ENCODE peak calls at places on chromosomes 1 and 21, in ten cellular contexts. G is AG09309, O is heart left ventricle, N is cardiac fibroblast, I is AG04450, E is uterus, M is lower leg skin, Y is GM20000, V is RWPE1, K is OCI-LY7. B is an unnamed sample.

GRCh38 chr1:212302745-212303383 is 17.7 kb downstream of the PPP2R5A start:
- DNase-seq in G (no peak), O (no peak), N (peak; percentile 80), I (no peak), E (no peak), M (no peak), Y (no peak), V (no peak), K (no peak), B (no peak)

GRCh38 chr1:55527831-55528230 is 312.7 kb upstream of the USP24 start:
- DNase-seq in G (no peak), O (no peak), N (no peak), I (no peak), E (no peak), M (no peak), Y (no peak), V (no peak), K (no peak), B (no peak)

GRCh38 chr1:17886838-17887441 is 131.8 kb downstream of the ACTL8 start:
- DNase-seq in G (no peak), O (no peak), N (no peak), I (no peak), E (no peak), M (no peak), Y (no peak), V (no peak), K (no peak), B (no peak)

GRCh38 chr1:31600641-31601040 is 16.8 kb upstream of the HCRTR1 start:
- DNase-seq in G (no peak), O (no peak), N (no peak), I (no peak), E (no peak), M (no peak), Y (no peak), V (no peak), K (no peak), B (no peak)

GRCh38 chr1:175191654-175192053 is 922 bp downstream of the KIAA0040 start:
- DNase-seq in G (no peak), O (no peak), N (peak; percentile 4), I (no peak), E (peak; percentile 23), M (no peak), Y (peak; percentile 64), V (no peak), K (peak; percentile 61), B (no peak)

GRCh38 chr1:222641269-222641948 is 23.5 kb downstream of the MIA3 start:
- DNase-seq in G (no peak), O (no peak), N (no peak), I (no peak), E (no peak), M (no peak), Y (no peak), V (no peak), K (no peak), B (no peak)

GRCh38 chr1:53504901-53505300 is 45.7 kb downstream of the DMRTB1 start:
- DNase-seq in G (no peak), O (no peak), N (no peak), I (no peak), E (no peak), M (no peak), Y (no peak), V (no peak), K (no peak), B (no peak)

GRCh38 chr1:216422821-216423529 is at the start of gene USH2A:
- DNase-seq in G (no peak), O (no peak), N (no peak), I (no peak), E (no peak), M (no peak), Y (no peak), V (no peak), K (no peak), B (peak; percentile 39)

GRCh38 chr1:29675481-29676263 is 439.4 kb downstream of the PTPRU start:
- DNase-seq in G (no peak), O (no peak), N (no peak), I (no peak), E (no peak), M (no peak), Y (no peak), V (no peak), K (no peak), B (no peak)

GRCh38 chr1:225697437-225697836 is 44.5 kb upstream of the ENAH start:
- DNase-seq in G (no peak), O (peak; percentile 32), N (no peak), I (no peak), E (no peak), M (no peak), Y (no peak), V (no peak), K (no peak), B (no peak)

GRCh38 chr1:39165488-39165887 is 39.0 kb upstream of the MACF1 start:
- DNase-seq in G (no peak), O (no peak), N (no peak), I (no peak), E (no peak), M (no peak), Y (no peak), V (no peak), K (no peak), B (no peak)

GRCh38 chr1:208351838-208352237 is 107.7 kb upstream of the PLXNA2 start:
- DNase-seq in G (no peak), O (no peak), N (no peak), I (no peak), E (no peak), M (no peak), Y (no peak), V (no peak), K (no peak), B (no peak)

GRCh38 chr1:10909697-10910489 is 102.6 kb upstream of the TARDBP start:
- DNase-seq in G (no peak), O (peak; percentile 37), N (peak; percentile 38), I (no peak), E (no peak), M (no peak), Y (peak; percentile 78), V (peak; percentile 53), K (peak; percentile 73), B (peak; percentile 78)
- TF ChIP-seq CTCF in G (peak; percentile 50), O (peak; percentile 59), N (peak; percentile 50), I (peak; percentile 27), E (peak; percentile 28), M (no peak), Y (peak; percentile 55), V (peak; percentile 56), K (peak; percentile 83), B (peak; percentile 38)

GRCh38 chr1:197914510-197914909 is 2.7 kb upstream of the LHX9 start:
- DNase-seq in G (no peak), O (no peak), N (no peak), I (no peak), E (no peak), M (no peak), Y (no peak), V (no peak), K (no peak), B (no peak)

GRCh38 chr1:197917553-197917812 is 311 bp downstream of the LHX9 start:
- DNase-seq in G (no peak), O (no peak), N (no peak), I (no peak), E (no peak), M (no peak), Y (no peak), V (no peak), K (no peak), B (no peak)

GRCh38 chr1:197917813-197918646 is 858 bp downstream of the LHX9 start:
- DNase-seq in G (no peak), O (no peak), N (peak; percentile 40), I (no peak), E (no peak), M (no peak), Y (peak; percentile 22), V (no peak), K (no peak), B (peak; percentile 44)

GRCh38 chr1:197915217-197915616 is 2.0 kb upstream of the LHX9 start:
- DNase-seq in G (no peak), O (no peak), N (no peak), I (no peak), E (no peak), M (no peak), Y (no peak), V (no peak), K (no peak), B (no peak)

GRCh38 chr1:197915797-197916686 is 1.1 kb upstream of the LHX9 start:
- DNase-seq in G (peak; percentile 29), O (peak; percentile 48), N (peak; percentile 62), I (no peak), E (no peak), M (no peak), Y (no peak), V (peak; percentile 88), K (no peak), B (peak; percentile 95)
- TF ChIP-seq CTCF in G (peak; percentile 87), O (peak; percentile 55), N (peak; percentile 76), I (peak; percentile 76), E (no peak), M (no peak), Y (no peak), V (peak; percentile 85), K (no peak), B (peak; percentile 85)

GRCh38 chr21:34086887-34087306 is 13.5 kb downstream of the MRPS6 start:
- DNase-seq in G (no peak), O (no peak), N (no peak), I (no peak), E (no peak), M (no peak), Y (no peak), V (no peak), K (no peak), B (no peak)
- TF ChIP-seq CTCF in G (no peak), O (no peak), N (no peak), I (no peak), E (no peak), M (no peak), Y (no peak), V (no peak), K (no peak), B (no peak)

DNA sequence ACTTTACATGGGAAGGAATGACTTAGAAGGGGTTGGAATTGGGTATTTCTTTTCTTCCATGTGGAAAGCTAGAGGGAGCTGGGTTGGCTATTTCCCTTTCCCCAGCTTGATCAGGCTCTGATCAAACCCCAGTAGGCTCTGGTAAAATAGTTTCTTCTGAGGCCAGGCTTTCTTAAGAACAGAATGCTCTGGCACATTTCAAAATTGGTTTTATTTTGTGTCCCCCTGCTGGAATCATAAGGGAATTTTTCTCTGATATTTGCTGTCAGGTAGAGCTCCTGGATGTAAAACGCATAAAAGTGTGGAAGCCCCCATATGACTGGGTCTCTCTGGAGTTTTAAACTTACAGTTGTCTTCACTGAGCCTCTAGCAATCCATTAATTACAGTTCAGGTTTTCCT is 17.1 kb upstream of the APOBEC4 start:
- DNase-seq in G (no peak), O (no peak), N (no peak), I (no peak), E (no peak), M (no peak), Y (no peak), V (no peak), K (no peak), B (no peak)
- TF ChIP-seq CTCF in G (no peak), O (no peak), N (no peak), I (peak; percentile 31), E (no peak), M (no peak), Y (no peak), V (no peak), K (peak; percentile 40), B (peak; percentile 7)

GRCh38 chr1:18921506-18922251 is 19.3 kb upstream of the ALDH4A1 start:
- DNase-seq in G (no peak), O (peak; percentile 32), N (no peak), I (no peak), E (peak; percentile 56), M (no peak), Y (no peak), V (no peak), K (no peak), B (no peak)
- TF ChIP-seq CTCF in G (peak; percentile 17), O (peak; percentile 48), N (peak; percentile 14), I (peak; percentile 16), E (no peak), M (no peak), Y (no peak), V (no peak), K (peak; percentile 19), B (no peak)